ENCODE peak calls at places on chromosomes 7 and 10, in six cellular contexts. Q is HCT116, U is astrocyte, M is PC-3, D is GM23248, I is hepatocyte. F is an unnamed sample.

GRCh38 chr10:3455385-3456334 is 283.1 kb upstream of the PITRM1 start:
- DNase-seq in M (no peak), D (no peak), U (peak; percentile 30), I (no peak), Q (no peak), F (no peak)

GRCh38 chr10:113627836-113628235 is 36.0 kb downstream of the NRAP start:
- DNase-seq in M (no peak), D (no peak), U (no peak), I (no peak), Q (no peak), F (no peak)

GRCh38 chr7:68722044-68722443 is 876.2 kb upstream of the AUTS2 start:
- DNase-seq in D (no peak), Q (no peak), M (no peak), U (no peak), I (no peak), F (peak; percentile 93)

GRCh38 chr7:120998525-120998924 is 10.0 kb downstream of the CPED1 start:
- DNase-seq in Q (no peak), I (no peak), U (no peak), D (no peak), M (no peak), F (no peak)

GRCh38 chr10:74027702-74028101 is 29.8 kb downstream of the VCL start:
- DNase-seq in Q (no peak), M (peak; percentile 89), U (no peak), D (peak; percentile 76), I (no peak), F (no peak)

GRCh38 chr7:131947661-131948060 is 391.2 kb upstream of the PODXL start:
- DNase-seq in D (no peak), U (no peak), Q (no peak), M (no peak), I (no peak), F (no peak)

GRCh38 chr7:80661729-80662128 is 23.3 kb downstream of the CD36 start:
- DNase-seq in M (peak; percentile 16), U (no peak), I (no peak), D (peak; percentile 7), Q (no peak), F (no peak)

GRCh38 chr7:140592957-140593356 is 47.7 kb downstream of the DENND2A start:
- DNase-seq in D (no peak), U (no peak), Q (no peak), M (peak; percentile 25), I (no peak), F (no peak)

GRCh38 chr10:61404771-61405170 is 48.4 kb downstream of the TMEM26 start:
- DNase-seq in Q (no peak), M (peak; percentile 33), U (peak; percentile 92), D (peak; percentile 75), I (no peak), F (no peak)

GRCh38 chr7:55476071-55476803 is 96.1 kb downstream of the VOPP1 start:
- DNase-seq in D (peak; percentile 80), M (no peak), U (peak; percentile 90), Q (no peak), I (no peak), F (no peak)

GRCh38 chr10:49163741-49164140 is 24.4 kb downstream of the TMEM273 start:
- DNase-seq in D (peak; percentile 93), I (no peak), Q (no peak), M (no peak), U (peak; percentile 86), F (no peak)

GRCh38 chr7:55931421-55932151 is 20.1 kb upstream of the MRPS17 start:
- DNase-seq in Q (no peak), U (no peak), M (no peak), D (no peak), I (no peak), F (no peak)

GRCh38 chr7:149878523-149878921 is 4.8 kb downstream of the ATP6V0E2 start:
- DNase-seq in Q (no peak), D (no peak), U (no peak), I (no peak), M (no peak), F (no peak)

GRCh38 chr7:157444011-157444842 is 107.4 kb downstream of the DNAJB6 start:
- DNase-seq in U (no peak), Q (no peak), M (no peak), D (no peak), I (no peak), F (no peak)

GRCh38 chr7:132758983-132759382 is 182.7 kb upstream of the PLXNA4 start:
- DNase-seq in D (no peak), Q (no peak), U (no peak), M (no peak), I (no peak), F (no peak)

GRCh38 chr10:65793738-65794425 is 1132.0 kb upstream of the LRRTM3 start:
- DNase-seq in I (no peak), D (no peak), U (no peak), M (peak; percentile 40), Q (no peak), F (no peak)

GRCh38 chr10:130177250-130177649 is 41.1 kb downstream of the GLRX3 start:
- DNase-seq in M (no peak), I (no peak), D (no peak), Q (no peak), U (no peak), F (no peak)

GRCh38 chr10:130171196-130171595 is 35.0 kb downstream of the GLRX3 start:
- DNase-seq in M (no peak), D (no peak), U (no peak), Q (no peak), I (no peak), F (no peak)

GRCh38 chr10:130175074-130175473 is 38.9 kb downstream of the GLRX3 start:
- DNase-seq in Q (no peak), M (no peak), U (no peak), D (no peak), I (no peak), F (no peak)

GRCh38 chr10:130169136-130169888 is 33.1 kb downstream of the GLRX3 start:
- DNase-seq in U (peak; percentile 71), M (no peak), I (no peak), D (peak; percentile 32), Q (no peak), F (no peak)

DNA sequence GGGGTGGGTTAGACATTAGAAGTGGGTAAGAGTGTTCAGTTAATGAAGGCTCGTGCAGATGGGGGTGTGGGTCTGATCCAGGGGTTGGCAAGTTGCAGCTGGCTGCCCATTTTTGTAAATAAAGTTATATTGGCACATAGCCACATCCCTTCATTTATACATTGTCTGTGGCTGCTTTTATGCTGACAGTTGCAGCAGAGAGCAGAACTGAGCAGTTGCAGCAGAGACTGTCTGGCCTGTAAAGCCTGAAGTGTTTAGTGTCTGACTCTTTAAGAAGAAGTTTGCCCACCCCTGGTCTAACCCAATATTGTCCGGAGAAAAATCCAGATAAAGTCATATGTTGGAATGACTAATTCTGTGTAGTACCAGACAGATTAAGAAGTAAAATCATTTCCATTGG is 38.2 kb downstream of the GLRX3 start:
- DNase-seq in Q (no peak), M (no peak), D (no peak), U (no peak), I (no peak), F (no peak)
- H2AFZ ChIP-seq in Q (no peak overlapping the region), M (no peak overlapping the region), D (no peak overlapping the region), U (no peak overlapping the region), I (no peak overlapping the region), F (no peak overlapping the region)

GRCh38 chr7:23058412-23059096 is 44.6 kb upstream of the HYCC1 start:
- DNase-seq in M (no peak), Q (no peak), I (no peak), U (no peak), D (peak; percentile 47), F (no peak)

GRCh38 chr7:23067271-23067670 is 38.3 kb upstream of the KLHL7 start:
- DNase-seq in M (no peak), Q (no peak), I (no peak), U (peak; percentile 65), D (peak; percentile 88), F (no peak)

GRCh38 chr7:23061327-23061726 is 44.3 kb upstream of the KLHL7 start:
- DNase-seq in Q (no peak), D (peak; percentile 8), M (no peak), I (no peak), U (no peak), F (no peak)

GRCh38 chr7:23065974-23066373 is 39.6 kb upstream of the KLHL7 start:
- DNase-seq in D (peak; percentile 77), M (no peak), Q (no peak), I (no peak), U (peak; percentile 73), F (no peak)

GRCh38 chr7:23062452-23062851 is 43.1 kb upstream of the KLHL7 start:
- DNase-seq in M (peak; percentile 30), U (peak; percentile 81), I (no peak), Q (no peak), D (peak; percentile 90), F (no peak)
- TF ChIP-seq EZH2 in M (no peak), U (no peak), I (no peak), Q (no peak), D (no peak), F (no peak)

DNA sequence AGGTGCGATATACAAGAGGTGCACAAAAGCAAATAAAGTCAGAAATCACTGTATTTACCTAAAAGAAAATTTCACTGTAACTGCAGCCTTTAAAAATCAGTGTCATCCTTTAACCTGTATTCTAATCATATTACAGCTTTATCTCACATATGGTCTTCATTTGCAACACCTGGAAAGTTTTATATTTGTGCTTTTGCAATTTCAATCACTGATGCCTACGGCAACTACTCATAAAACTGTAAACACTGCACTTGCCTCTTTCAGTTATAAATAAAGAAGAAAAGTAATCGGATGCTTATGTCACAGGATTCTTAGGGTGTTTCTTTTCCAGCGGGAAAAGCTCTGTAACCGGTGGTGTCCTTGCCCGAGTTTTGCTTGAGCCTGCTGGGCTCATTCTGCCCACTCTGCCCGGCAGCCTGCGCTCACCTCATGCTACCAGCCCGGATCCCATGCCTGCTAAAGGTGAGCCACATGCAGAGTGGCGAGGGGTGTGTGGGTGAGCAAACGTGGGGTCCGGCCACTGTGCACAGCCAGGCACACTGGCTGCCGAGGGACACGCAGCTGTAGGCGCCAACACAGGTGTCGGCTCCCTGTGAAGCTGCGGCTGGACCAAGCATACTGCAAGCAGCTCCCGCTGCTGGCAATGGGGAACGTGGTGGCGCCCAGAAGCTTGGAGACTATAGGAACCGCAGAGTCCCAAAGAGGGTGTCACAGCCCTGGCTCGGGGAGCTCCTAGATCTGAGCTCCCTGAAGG is 56.3 kb upstream of the ABCB5 start:
- DNase-seq in D (no peak), M (no peak), Q (no peak), I (no peak), U (no peak), F (no peak)
- H2AFZ ChIP-seq in D (no peak overlapping the region), M (no peak overlapping the region), Q (no peak overlapping the region), I (no peak overlapping the region), U (no peak overlapping the region), F (peak overlapping the region; percentile 24)

DNA sequence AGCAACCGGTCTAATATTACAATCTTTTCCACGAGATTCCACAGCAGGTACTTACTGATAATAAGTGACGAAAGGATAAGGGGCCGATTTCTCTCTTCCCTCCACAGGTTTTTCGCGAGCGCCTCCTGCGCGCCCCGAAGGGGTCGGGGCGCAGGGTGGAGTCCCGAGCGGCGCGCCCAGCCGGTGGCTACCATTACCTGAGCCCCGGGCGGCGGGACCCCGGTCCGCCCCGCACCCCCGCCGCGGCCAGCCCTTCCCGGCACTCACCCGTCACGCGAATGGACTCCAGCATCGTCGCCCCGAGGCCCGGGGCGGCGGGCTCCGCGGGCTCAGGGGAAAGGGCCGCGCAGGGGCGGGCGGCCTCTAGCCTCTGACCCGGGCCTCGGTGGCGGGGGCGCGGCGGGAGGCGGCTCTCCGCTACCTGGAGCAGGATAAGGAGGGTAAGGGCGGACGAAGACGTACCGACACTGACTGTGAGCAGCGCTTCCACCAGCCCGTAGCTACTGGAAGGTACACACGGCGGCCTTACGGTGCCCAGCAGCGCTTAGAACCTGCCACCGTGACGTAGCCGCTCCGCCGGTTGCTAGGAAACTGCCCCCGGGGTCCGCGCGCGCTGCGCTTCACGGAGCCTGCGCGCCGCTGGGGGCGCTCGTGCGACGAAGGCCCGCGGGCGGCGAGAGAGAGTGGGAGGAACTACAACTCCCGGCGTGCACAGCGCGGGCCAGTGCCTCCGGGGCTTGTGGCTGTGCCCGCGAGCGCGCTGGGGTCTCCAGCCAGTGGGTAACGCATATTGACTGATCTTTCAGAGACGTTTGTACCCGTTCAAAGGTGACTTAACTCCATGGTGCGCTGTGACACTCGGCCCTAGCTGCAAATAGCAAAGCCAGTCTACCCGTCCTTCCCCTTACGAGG is 22.8 kb upstream of the ANLN start:
- DNase-seq in D (peak; percentile 95), M (peak; percentile 92), I (peak; percentile 96), Q (peak; percentile 79), U (peak; percentile 58), F (peak; percentile 84)
- TF ChIP-seq EZH2 in D (no peak), M (no peak), I (no peak), Q (no peak), U (no peak), F (no peak)